ENCODE peak calls at places on chromosomes 5 and 9, in ten cellular contexts. C is HEK293T; S is stimulated activated CD4-positive, alpha-beta T cell treated with anti-CD3 and anti-CD28 coated beads, Interleukin-1b, Interleukin-23, amount 100 ng/mL, for 4 hours; M is mucosa of descending colon; Y is fibroblast of mammary gland; Z is SHP77 treated with DMSO at 0.1 percent for 48 hours; I is adipocyte; E is LoVo; G is amniotic stem cell; P is foreskin fibroblast. R is an unnamed sample.

GRCh38 chr5:98796197-98796972 is 22.9 kb downstream of the RGMB start:
- DNase-seq in C (peak; percentile 58), S (peak; percentile 53), M (peak; percentile 86), Y (peak; percentile 71), Z (peak; percentile 11), I (peak; percentile 85), E (peak; percentile 39), G (peak; percentile 43), P (peak; percentile 82), R (peak; percentile 62)

GRCh38 chr9:8221462-8221861 is 421.9 kb upstream of the DMAC1 start:
- DNase-seq in C (no peak), S (no peak), M (no peak), Y (no peak), Z (no peak), I (no peak), E (no peak), G (no peak), P (no peak), R (no peak)

GRCh38 chr5:1312206-1312605 is 17.3 kb upstream of the TERT start:
- DNase-seq in C (no peak), S (no peak), M (no peak), Y (no peak), Z (no peak), I (no peak), E (no peak), G (no peak), P (no peak), R (no peak)

GRCh38 chr5:96829336-96829735 is 21.6 kb upstream of the ERAP1 start:
- DNase-seq in C (no peak), S (no peak), M (no peak), Y (no peak), Z (no peak), I (no peak), E (no peak), G (no peak), P (no peak), R (no peak)

GRCh38 chr9:88387035-88387732 is 1.1 kb upstream of the SPIN1 start:
- DNase-seq in C (peak; percentile 23), S (peak; percentile 19), M (peak; percentile 74), Y (peak; percentile 35), Z (peak; percentile 24), I (peak; percentile 40), E (peak; percentile 13), G (no peak), P (no peak), R (peak; percentile 18)

GRCh38 chr5:22908129-22908528 is 55.0 kb upstream of the CDH12 start:
- DNase-seq in C (no peak), S (no peak), M (no peak), Y (peak; percentile 45), Z (no peak), I (no peak), E (no peak), G (no peak), P (peak; percentile 45), R (no peak)

GRCh38 chr5:61251874-61252642 is 80.0 kb upstream of the ZSWIM6 start:
- DNase-seq in C (no peak), S (no peak), M (no peak), Y (no peak), Z (no peak), I (no peak), E (no peak), G (no peak), P (no peak), R (no peak)

GRCh38 chr9:124353811-124354274 is 61.4 kb downstream of the PSMB7 start:
- DNase-seq in C (no peak), S (no peak), M (no peak), Y (peak; percentile 68), Z (no peak), I (peak; percentile 28), E (no peak), G (no peak), P (peak; percentile 71), R (no peak)

GRCh38 chr9:3088166-3088702 is 244.3 kb upstream of the PUM3 start:
- DNase-seq in C (no peak), S (no peak), M (no peak), Y (no peak), Z (no peak), I (no peak), E (no peak), G (no peak), P (no peak), R (no peak)

GRCh38 chr5:135318037-135318436 is 81.0 kb downstream of the MACROH2A1 start:
- DNase-seq in C (no peak), S (no peak), M (no peak), Y (no peak), Z (no peak), I (no peak), E (no peak), G (no peak), P (no peak), R (no peak)

R was measured in HepG2.